ENCODE peak calls at places on chromosomes 4 and X, in five cellular contexts. I, L, N, A and G are unnamed samples.

GRCh38 chr4:8345053-8345945 is 75.7 kb downstream of the HTRA3 start:
- DNase-seq in N (no peak), A (no peak), I (no peak), L (peak), G (no peak)

GRCh38 chr4:16524911-16525574 is 298.8 kb upstream of the TAPT1 start:
- DNase-seq in N (peak), L (no peak), A (no peak), I (no peak), G (no peak)

GRCh38 chrX:28668957-28669356 is 81.7 kb downstream of the IL1RAPL1 start:
- DNase-seq in I (no peak), L (no peak), A (no peak), N (no peak), G (no peak)

GRCh38 chr4:173318648-173319211 is 15.4 kb downstream of the HMGB2 start:
- DNase-seq in L (no peak), N (peak), A (peak), I (no peak), G (peak)

GRCh38 chr4:88533088-88533790 is 9.7 kb upstream of the PYURF start:
- DNase-seq in A (no peak), N (peak), I (no peak), L (no peak), G (peak)

GRCh38 chr4:186013404-186014186 is 55.4 kb upstream of the TLR3 start:
- DNase-seq in I (no peak), L (no peak), A (no peak), N (no peak), G (no peak)

GRCh38 chrX:138710311-138710791 is 1.2 kb downstream of the FGF13 start:
- DNase-seq in L (no peak), N (no peak), I (no peak), A (no peak), G (no peak)

GRCh38 chr4:20075479-20075878 is 176.2 kb upstream of the SLIT2 start:
- DNase-seq in A (no peak), I (no peak), L (no peak), N (peak), G (peak)

GRCh38 chrX:19758536-19758935 is 128.9 kb downstream of the SH3KBP1 start:
- DNase-seq in N (no peak), A (no peak), L (no peak), I (no peak), G (no peak)

GRCh38 chrX:97126020-97126419 is 242.3 kb downstream of the RPA4 start:
- DNase-seq in N (peak), A (no peak), I (no peak), L (no peak), G (peak)

GRCh38 chr4:158835456-158836369 is 66.9 kb downstream of the FNIP2 start:
- DNase-seq in I (no peak), N (peak), L (no peak), A (no peak), G (no peak)

GRCh38 chr4:168605411-168605810 is 108.6 kb downstream of the PALLD start:
- DNase-seq in N (peak), A (no peak), I (no peak), L (no peak), G (peak)

GRCh38 chr4:82739292-82740190 is 59.1 kb downstream of the SCD5 start:
- DNase-seq in N (peak), L (no peak), I (no peak), A (no peak), G (peak)

GRCh38 chrX:150362599-150363481 is at the start of gene MAMLD1:
- DNase-seq in N (peak), A (no peak), L (peak), I (no peak), G (peak)

GRCh38 chr4:2831611-2832308 is 11.9 kb upstream of the ADD1 start:
- DNase-seq in L (no peak), A (no peak), N (no peak), I (no peak), G (no peak)

GRCh38 chr4:186728631-186729271 is 5.1 kb upstream of the FAT1 start:
- DNase-seq in N (no peak), I (no peak), L (no peak), A (no peak), G (peak)